ENCODE peak calls at places on chromosomes 4 and X, in four cellular contexts. J is activated CD8-positive, alpha-beta memory T cell treated with anti-CD3 and anti-CD28 coated beads, Interleukin-2, amount 50 U/mL, for 4 hours; C is HFF-Myc; Z is IMR-90. R is an unnamed sample.

GRCh38 chr4:78612398-78613005 is 60.9 kb downstream of the ANXA3 start:
- DNase-seq in J (no peak), C (peak; percentile 33), Z (peak; percentile 61), R (no peak)

GRCh38 chrX:40167240-40168182 is 69.8 kb upstream of the BCOR start:
- DNase-seq in J (peak; percentile 22), C (no peak), Z (no peak), R (no peak)

GRCh38 chr4:136505020-136505419 is 1027.3 kb downstream of the PCDH18 start:
- DNase-seq in J (no peak), C (no peak), Z (no peak), R (no peak)

GRCh38 chr4:9765091-9765490 is 16.3 kb upstream of the DRD5 start:
- DNase-seq in J (no peak), C (no peak), Z (peak; percentile 4), R (no peak)

GRCh38 chrX:13197961-13198761 is 121.7 kb downstream of the ATXN3L start:
- DNase-seq in J (no peak), C (no peak), Z (no peak), R (no peak)

GRCh38 chrX:46572295-46572936 is 1.1 kb upstream of the CHST7 start:
- DNase-seq in J (peak; percentile 20), C (no peak), Z (no peak), R (peak; percentile 16)

GRCh38 chr4:16764622-16765021 is 133.8 kb downstream of the LDB2 start:
- DNase-seq in J (no peak), C (no peak), Z (peak; percentile 29), R (no peak)

GRCh38 chr4:157791236-157791635 is 381.6 kb downstream of the GASK1B start:
- DNase-seq in J (no peak), C (no peak), Z (no peak), R (no peak)

GRCh38 chr4:54378461-54378860 is 149.4 kb downstream of the PDGFRA start:
- DNase-seq in J (no peak), C (no peak), Z (peak; percentile 5), R (no peak)

GRCh38 chr4:40473578-40474388 is 138.7 kb downstream of the CHRNA9 start:
- DNase-seq in J (no peak), C (no peak), Z (no peak), R (no peak)

GRCh38 chr4:124530464-124531077 is 182.0 kb downstream of the ANKRD50 start:
- DNase-seq in J (no peak), C (peak; percentile 32), Z (peak; percentile 55), R (no peak)

GRCh38 chr4:128770807-128771206 is 38.7 kb upstream of the JADE1 start:
- DNase-seq in J (no peak), C (no peak), Z (no peak), R (no peak)

GRCh38 chrX:45424341-45424740 is 223.7 kb upstream of the DIPK2B start:
- DNase-seq in J (no peak), C (no peak), Z (no peak), R (no peak)

GRCh38 chrX:153946910-153947769 is 2.7 kb upstream of the RENBP start:
- DNase-seq in J (peak; percentile 78), C (no peak), Z (peak; percentile 68), R (peak; percentile 71)

GRCh38 chr4:165502919-165503907 is 124.4 kb downstream of the CPE start:
- DNase-seq in J (no peak), C (no peak), Z (peak; percentile 5), R (no peak)

GRCh38 chr4:87811977-87812376 is 12.6 kb downstream of the IBSP start:
- DNase-seq in J (no peak), C (no peak), Z (peak; percentile 27), R (no peak)

GRCh38 chr4:135741583-135741982 is 1540.0 kb upstream of the PABPC4L start:
- DNase-seq in J (no peak), C (no peak), Z (no peak), R (no peak)